ENCODE peak calls at places on chromosome 17, in ten cellular contexts. R, O, Y, S, P, J, Z, K, L and D are unnamed samples.

GRCh38 chr17:74430385-74430705 is 1.5 kb upstream of the GPRC5C start:
- DNase-seq in R (no peak), O (no peak), Y (no peak), S (no peak), P (no peak), J (no peak), Z (no peak), K (peak; percentile 74), L (no peak), D (no peak)

GRCh38 chr17:77889135-77889505 is 69.4 kb upstream of the TNRC6C start:
- DNase-seq in R (no peak), O (no peak), Y (no peak), S (no peak), P (no peak), J (peak; percentile 19), Z (no peak), K (no peak), L (no peak), D (no peak)

GRCh38 chr17:42937712-42938596 is 26.3 kb downstream of the AARSD1 start:
- DNase-seq in R (peak; percentile 29), O (no peak), Y (peak; percentile 74), S (peak; percentile 20), P (no peak), J (peak; percentile 52), Z (peak; percentile 37), K (peak; percentile 32), L (peak; percentile 33), D (peak; percentile 25)

GRCh38 chr17:82240506-82241182 is 11.8 kb downstream of the SLC16A3 start:
- DNase-seq in R (no peak), O (no peak), Y (no peak), S (no peak), P (no peak), J (no peak), Z (peak; percentile 23), K (no peak), L (no peak), D (no peak)

GRCh38 chr17:29840884-29841283 is 89.1 kb downstream of the SSH2 start:
- DNase-seq in R (no peak), O (no peak), Y (no peak), S (no peak), P (no peak), J (no peak), Z (no peak), K (no peak), L (no peak), D (peak; percentile 57)

GRCh38 chr17:40561871-40562611 is 3.2 kb downstream of the CCR7 start:
- DNase-seq in R (no peak), O (peak; percentile 19), Y (no peak), S (no peak), P (no peak), J (peak; percentile 39), Z (no peak), K (no peak), L (no peak), D (no peak)

GRCh38 chr17:46795379-46795952 is 23.0 kb downstream of the WNT3 start:
- DNase-seq in R (no peak), O (no peak), Y (no peak), S (no peak), P (no peak), J (no peak), Z (no peak), K (no peak), L (no peak), D (no peak)

GRCh38 chr17:52762147-52762793 is 603.8 kb upstream of the CA10 start:
- DNase-seq in R (no peak), O (no peak), Y (no peak), S (no peak), P (no peak), J (no peak), Z (no peak), K (no peak), L (peak; percentile 42), D (no peak)

GRCh38 chr17:81158688-81159590 is 6.4 kb upstream of the PVALEF start:
- DNase-seq in R (no peak), O (no peak), Y (no peak), S (no peak), P (no peak), J (no peak), Z (no peak), K (no peak), L (no peak), D (no peak)

GRCh38 chr17:2749784-2750181 is 331 bp upstream of the CCDC92B start:
- DNase-seq in R (peak; percentile 78), O (peak; percentile 78), Y (peak; percentile 58), S (no peak), P (peak; percentile 67), J (peak; percentile 79), Z (peak; percentile 66), K (peak; percentile 88), L (peak; percentile 77), D (peak; percentile 67)
- H3K4me3 ChIP-seq in R (no peak overlapping the region), O (peak overlapping the region; percentile 19), Y (no peak overlapping the region), S (no peak overlapping the region), P (peak overlapping the region; percentile 49), J (no peak overlapping the region), Z (no peak overlapping the region), K (no peak overlapping the region), L (peak overlapping the region; percentile 17), D (no peak overlapping the region)

GRCh38 chr17:49725453-49725852 is 17.7 kb upstream of the SLC35B1 start:
- DNase-seq in R (no peak), O (no peak), Y (no peak), S (no peak), P (no peak), J (no peak), Z (no peak), K (no peak), L (no peak), D (no peak)
- H3K4me3 ChIP-seq in R (no peak overlapping the region), O (no peak overlapping the region), Y (no peak overlapping the region), S (no peak overlapping the region), P (no peak overlapping the region), J (no peak overlapping the region), Z (no peak overlapping the region), K (no peak overlapping the region), L (no peak overlapping the region), D (no peak overlapping the region)

DNA sequence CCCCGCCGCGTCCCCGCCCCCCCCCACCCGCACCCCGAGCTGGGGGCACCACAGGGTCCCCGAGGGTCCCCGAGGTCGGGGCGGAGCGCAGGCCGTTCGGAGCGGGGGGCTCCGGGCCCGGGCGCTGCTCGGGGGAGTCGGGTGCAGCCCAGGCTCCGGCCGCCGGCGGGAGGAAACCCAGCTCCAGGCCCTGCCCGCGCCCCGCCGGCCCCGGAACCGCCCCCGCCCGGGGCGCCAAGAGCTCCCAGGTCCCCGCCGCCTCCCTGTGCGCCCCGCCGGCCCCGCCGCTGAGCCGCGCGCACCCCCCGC is 33.2 kb upstream of the RPH3AL start:
- DNase-seq in R (no peak), O (no peak), Y (no peak), S (no peak), P (no peak), J (no peak), Z (no peak), K (no peak), L (no peak), D (no peak)
- H3K4me3 ChIP-seq in R (peak overlapping the region; percentile 47), O (peak overlapping the region; percentile 56), Y (no peak overlapping the region), S (peak overlapping the region; percentile 41), P (peak overlapping the region; percentile 69), J (peak overlapping the region; percentile 61), Z (no peak overlapping the region), K (peak overlapping the region; percentile 36), L (peak overlapping the region; percentile 51), D (peak overlapping the region; percentile 41)

DNA sequence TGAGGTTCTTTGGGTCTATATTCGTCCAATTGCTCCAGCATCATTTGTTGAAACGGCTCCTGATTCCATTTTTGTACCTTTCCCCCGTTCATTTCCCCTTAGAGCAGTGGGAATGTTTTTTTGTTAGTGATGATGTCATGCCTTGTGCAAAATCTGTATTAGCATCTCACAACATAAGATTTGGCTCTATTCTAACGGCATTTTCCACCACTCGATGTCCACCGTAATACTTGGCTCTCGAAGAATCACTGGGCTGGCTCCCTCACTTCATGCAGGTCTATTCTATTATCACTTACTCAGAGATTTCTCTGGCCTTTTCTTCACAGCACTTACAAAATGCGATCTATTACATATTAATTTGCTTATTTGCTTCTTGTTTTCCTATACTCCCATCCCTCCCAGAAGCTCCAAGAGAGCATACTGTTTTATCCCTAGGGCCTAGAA is 571 bp upstream of the NME1 start:
- DNase-seq in R (no peak), O (no peak), Y (peak; percentile 45), S (no peak), P (no peak), J (no peak), Z (peak; percentile 48), K (no peak), L (no peak), D (no peak)
- H3K4me3 ChIP-seq in R (no peak overlapping the region), O (peak overlapping the region; percentile 31), Y (peak overlapping the region; percentile 20), S (peak overlapping the region; percentile 23), P (peak overlapping the region; percentile 78), J (peak overlapping the region; percentile 55), Z (no peak overlapping the region), K (no peak overlapping the region), L (peak overlapping the region; percentile 78), D (peak overlapping the region; percentile 42)